ENCODE peak calls at places on chromosomes 5 and 9, in five cellular contexts. E, I, A, Q and N are unnamed samples.

GRCh38 chr5:146188358-146188757 is 5.9 kb upstream of the LARS1 start:
- DNase-seq in E (peak; percentile 84), I (no peak), A (no peak), Q (no peak), N (no peak)

GRCh38 chr5:112373888-112374287 is 45.2 kb downstream of the EPB41L4A start:
- DNase-seq in E (no peak), I (no peak), A (no peak), Q (no peak), N (no peak)

GRCh38 chr5:113693621-113694130 is 180.2 kb downstream of the YTHDC2 start:
- DNase-seq in E (no peak), I (no peak), A (no peak), Q (no peak), N (no peak)

GRCh38 chr5:127919006-127919796 is 164.4 kb upstream of the SLC12A2 start:
- DNase-seq in E (no peak), I (no peak), A (no peak), Q (no peak), N (no peak)

GRCh38 chr5:34686762-34687268 is 30.7 kb downstream of the RAI14 start:
- DNase-seq in E (peak; percentile 99), I (peak; percentile 76), A (peak; percentile 21), Q (no peak), N (no peak)

GRCh38 chr5:174096619-174097018 is 51.1 kb downstream of the NSG2 start:
- DNase-seq in E (no peak), I (no peak), A (no peak), Q (peak; percentile 57), N (no peak)

GRCh38 chr5:178991190-178992145 is 3.7 kb downstream of the GRM6 start:
- DNase-seq in E (no peak), I (no peak), A (no peak), Q (no peak), N (no peak)

GRCh38 chr5:141958773-141959172 is 771 bp upstream of the PCDH12 start:
- DNase-seq in E (peak; percentile 13), I (no peak), A (peak; percentile 41), Q (peak; percentile 13), N (no peak)

GRCh38 chr9:14349141-14349817 is 35.3 kb upstream of the NFIB start:
- DNase-seq in E (no peak), I (no peak), A (no peak), Q (peak; percentile 42), N (no peak)
- H3K4me3 ChIP-seq in E (no peak overlapping the region), I (peak overlapping the region; percentile 51), A (peak overlapping the region; percentile 71), Q (peak overlapping the region; percentile 68), N (no peak overlapping the region)

GRCh38 chr9:114364528-114365041 is 23.2 kb downstream of the AKNA start:
- DNase-seq in E (no peak), I (no peak), A (no peak), Q (no peak), N (no peak)
- H3K4me3 ChIP-seq in E (no peak overlapping the region), I (no peak overlapping the region), A (no peak overlapping the region), Q (no peak overlapping the region), N (no peak overlapping the region)

GRCh38 chr5:154765396-154765925 is 10.3 kb downstream of the LARP1 start:
- DNase-seq in E (no peak), I (no peak), A (no peak), Q (no peak), N (no peak)

GRCh38 chr5:154761062-154761740 is 6.0 kb downstream of the LARP1 start:
- DNase-seq in E (no peak), I (no peak), A (no peak), Q (no peak), N (no peak)

GRCh38 chr5:154762261-154762660 is 7.1 kb downstream of the LARP1 start:
- DNase-seq in E (no peak), I (no peak), A (no peak), Q (no peak), N (no peak)

GRCh38 chr5:154764967-154765366 is 9.8 kb downstream of the LARP1 start:
- DNase-seq in E (no peak), I (no peak), A (no peak), Q (no peak), N (no peak)

GRCh38 chr5:154762700-154763099 is 7.5 kb downstream of the LARP1 start:
- DNase-seq in E (no peak), I (no peak), A (no peak), Q (no peak), N (no peak)
- H3K4me3 ChIP-seq in E (no peak overlapping the region), I (no peak overlapping the region), A (no peak overlapping the region), Q (no peak overlapping the region), N (no peak overlapping the region)

GRCh38 chr5:122311400-122311887 is 593 bp upstream of the SNCAIP start:
- DNase-seq in E (no peak), I (no peak), A (no peak), Q (no peak), N (no peak)

GRCh38 chr5:122311888-122312669 is at the start of gene SNCAIP:
- DNase-seq in E (peak; percentile 64), I (peak; percentile 59), A (peak; percentile 51), Q (peak; percentile 82), N (peak; percentile 52)

GRCh38 chr5:122312670-122312988 is 592 bp downstream of the SNCAIP start:
- DNase-seq in E (peak; percentile 40), I (no peak), A (peak; percentile 15), Q (no peak), N (no peak)

GRCh38 chr5:122313941-122314340 is 1.9 kb downstream of the SNCAIP start:
- DNase-seq in E (no peak), I (no peak), A (no peak), Q (no peak), N (no peak)

GRCh38 chr5:122313001-122313402 is 965 bp downstream of the SNCAIP start:
- DNase-seq in E (peak; percentile 54), I (no peak), A (peak; percentile 33), Q (peak; percentile 5), N (no peak)
- H3K4me3 ChIP-seq in E (peak overlapping the region; percentile 54), I (peak overlapping the region; percentile 60), A (peak overlapping the region; percentile 69), Q (peak overlapping the region; percentile 66), N (no peak overlapping the region)

GRCh38 chr9:128653941-128654340 is 2.7 kb downstream of the DYNC2I2 start:
- DNase-seq in E (no peak), I (no peak), A (no peak), Q (no peak), N (no peak)

GRCh38 chr9:128656416-128657343 is at the start of gene DYNC2I2:
- DNase-seq in E (peak; percentile 90), I (peak; percentile 98), A (peak; percentile 97), Q (peak; percentile 99), N (peak; percentile 95)

GRCh38 chr9:128654481-128654880 is 2.2 kb downstream of the DYNC2I2 start:
- DNase-seq in E (no peak), I (no peak), A (no peak), Q (no peak), N (no peak)

GRCh38 chr9:128657796-128658195 is 1.1 kb upstream of the DYNC2I2 start:
- DNase-seq in E (no peak), I (no peak), A (no peak), Q (no peak), N (no peak)

GRCh38 chr9:128657344-128657704 is 677 bp upstream of the DYNC2I2 start:
- DNase-seq in E (no peak), I (no peak), A (no peak), Q (no peak), N (no peak)
- H3K4me3 ChIP-seq in E (no peak overlapping the region), I (peak overlapping the region; percentile 70), A (peak overlapping the region; percentile 82), Q (no peak overlapping the region), N (peak overlapping the region; percentile 69)

GRCh38 chr5:23221838-23222237 is 285.6 kb upstream of the PRDM9 start:
- DNase-seq in E (no peak), I (no peak), A (no peak), Q (no peak), N (no peak)

GRCh38 chr5:23216345-23216744 is 291.1 kb upstream of the PRDM9 start:
- DNase-seq in E (no peak), I (no peak), A (no peak), Q (no peak), N (no peak)
- H3K4me3 ChIP-seq in E (no peak overlapping the region), I (no peak overlapping the region), A (no peak overlapping the region), Q (no peak overlapping the region), N (no peak overlapping the region)